ENCODE peak calls at places on chromosomes 5 and 9, in nine cellular contexts. W is SJCRH30; R is activated CD4-positive, alpha-beta T cell treated with anti-CD3 and anti-CD28 coated beads, Interleukin-2, amount 50 U/mL, for 24 hours; Z is GM12891; B is NCI-H1694 treated with DMSO at 0.1 percent for 48 hours; M is HCEC 1CT; Q is progenitor cell of endocrine pancreas; O is GM10248; V is tibial nerve. X is an unnamed sample.

GRCh38 chr9:112065781-112066606 is 109.1 kb downstream of the SUSD1 start:
- DNase-seq in W (peak; percentile 87), V (no peak), O (no peak), B (no peak), Q (no peak), R (no peak), Z (no peak), M (no peak), X (no peak)

GRCh38 chr5:35026941-35027340 is 20.8 kb downstream of the AGXT2 start:
- DNase-seq in B (no peak), Z (no peak), O (no peak), Q (no peak), W (no peak), V (no peak), M (no peak), R (no peak), X (no peak)

GRCh38 chr5:56055287-56055686 is 60.5 kb upstream of the IL6ST start:
- DNase-seq in Q (no peak), M (no peak), V (no peak), Z (no peak), O (no peak), W (no peak), B (no peak), R (no peak), X (no peak)

GRCh38 chr5:58048954-58049353 is 410.9 kb downstream of the PLK2 start:
- DNase-seq in R (no peak), Z (no peak), M (no peak), V (no peak), O (no peak), W (no peak), Q (no peak), B (no peak), X (no peak)

GRCh38 chr5:177447066-177447610 is 524 bp downstream of the PRR7 start:
- DNase-seq in M (peak; percentile 51), V (no peak), Z (peak; percentile 85), W (peak; percentile 70), R (peak; percentile 55), B (no peak), O (peak; percentile 79), Q (peak; percentile 56), X (peak; percentile 68)

GRCh38 chr9:68629042-68629441 is 76.0 kb upstream of the PIP5K1B start:
- DNase-seq in W (no peak), Z (no peak), O (no peak), M (no peak), R (no peak), V (no peak), Q (no peak), B (no peak), X (no peak)

GRCh38 chr5:54539001-54539400 is 21.4 kb downstream of the SNX18 start:
- DNase-seq in R (no peak), V (no peak), Q (no peak), Z (no peak), W (no peak), O (no peak), B (no peak), M (no peak), X (no peak)

GRCh38 chr5:171893290-171893890 is 107.8 kb downstream of the SMIM23 start:
- DNase-seq in Q (no peak), M (peak; percentile 31), Z (no peak), R (no peak), V (no peak), O (no peak), W (peak; percentile 31), B (no peak), X (no peak)

GRCh38 chr5:177194278-177194677 is 60.7 kb downstream of the NSD1 start:
- DNase-seq in V (no peak), R (no peak), W (peak; percentile 71), Z (no peak), B (no peak), Q (no peak), M (peak; percentile 92), O (no peak), X (peak; percentile 26)

GRCh38 chr5:33968133-33969005 is 16.1 kb downstream of the SLC45A2 start:
- DNase-seq in V (no peak), R (no peak), M (no peak), Z (no peak), O (no peak), Q (no peak), B (peak; percentile 87), W (no peak), X (no peak)

GRCh38 chr5:170861855-170862766 is at the start of gene RANBP17:
- DNase-seq in Q (peak; percentile 48), V (no peak), Z (peak; percentile 11), M (no peak), O (peak; percentile 39), B (peak; percentile 16), R (no peak), W (peak; percentile 91), X (no peak)

GRCh38 chr5:166493627-166494026 is 1797.8 kb upstream of the WWC1 start:
- DNase-seq in Z (no peak), Q (no peak), M (no peak), B (no peak), O (no peak), W (no peak), V (no peak), R (no peak), X (no peak)

GRCh38 chr5:62460578-62460983 is 48.0 kb downstream of the IPO11 start:
- DNase-seq in Z (peak; percentile 17), O (peak; percentile 40), W (peak; percentile 65), V (no peak), Q (no peak), B (peak; percentile 53), M (peak; percentile 64), R (no peak), X (no peak)

GRCh38 chr9:99563364-99563763 is 258.3 kb upstream of the NR4A3 start:
- DNase-seq in Z (no peak), M (no peak), V (no peak), W (peak; percentile 9), R (no peak), B (no peak), O (no peak), Q (no peak), X (no peak)

GRCh38 chr9:16871358-16872151 is 1.1 kb upstream of the BNC2 start:
- DNase-seq in Z (peak; percentile 22), O (no peak), M (peak; percentile 88), V (peak; percentile 38), R (no peak), Q (peak; percentile 23), W (peak; percentile 78), B (no peak), X (peak; percentile 35)